ENCODE peak calls at places on chromosomes 16 and 17, in four cellular contexts. One of them, this sample, is unnamed.

GRCh38 chr17:76586741-76587487 is 1.3 kb upstream of the ST6GALNAC2 start:
- DNase-seq in A549: no peak
- DNase-seq in HepG2: no peak
- DNase-seq in GM12878: no peak
- DNase-seq in this sample: peak

GRCh38 chr16:12231666-12232065 is 255.1 kb downstream of the SNX29 start:
- DNase-seq in HepG2: no peak
- DNase-seq in GM12878: no peak
- DNase-seq in A549: peak
- DNase-seq in this sample: no peak

GRCh38 chr16:74025-74424 is 1.6 kb upstream of the RHBDF1 start:
- DNase-seq in A549: no peak
- DNase-seq in GM12878: no peak
- DNase-seq in HepG2: no peak
- DNase-seq in this sample: no peak

GRCh38 chr17:55484575-55484974 is 26.7 kb downstream of the SMIM36 start:
- DNase-seq in GM12878: no peak
- DNase-seq in HepG2: no peak
- DNase-seq in A549: no peak
- DNase-seq in this sample: no peak

GRCh38 chr17:47265983-47266541 is 12.4 kb downstream of the ITGB3 start:
- DNase-seq in A549: peak
- DNase-seq in GM12878: no peak
- DNase-seq in HepG2: peak
- DNase-seq in this sample: no peak

GRCh38 chr16:85733155-85733838 is 17.6 kb downstream of the C16orf74 start:
- DNase-seq in A549: peak
- DNase-seq in HepG2: no peak
- DNase-seq in GM12878: no peak
- DNase-seq in this sample: no peak

GRCh38 chr17:62627219-62627903 is at the start of gene MRC2:
- DNase-seq in HepG2: no peak
- DNase-seq in GM12878: no peak
- DNase-seq in A549: peak
- DNase-seq in this sample: peak

GRCh38 chr16:56824804-56825203 is 40.2 kb upstream of the SLC12A3 start:
- DNase-seq in GM12878: no peak
- DNase-seq in A549: no peak
- DNase-seq in HepG2: no peak
- DNase-seq in this sample: no peak

GRCh38 chr17:80455328-80455710 is 21.1 kb downstream of the NPTX1 start:
- DNase-seq in GM12878: no peak
- DNase-seq in A549: no peak
- DNase-seq in HepG2: peak
- DNase-seq in this sample: peak

GRCh38 chr16:4370570-4371480 is 823 bp upstream of the VASN start:
- DNase-seq in GM12878: no peak
- DNase-seq in HepG2: peak
- DNase-seq in A549: no peak
- DNase-seq in this sample: no peak

GRCh38 chr16:48740964-48741363 is 131.0 kb upstream of the N4BP1 start:
- DNase-seq in HepG2: no peak
- DNase-seq in A549: no peak
- DNase-seq in GM12878: no peak
- DNase-seq in this sample: no peak

GRCh38 chr16:13864689-13865088 is 55.3 kb upstream of the ERCC4 start:
- DNase-seq in A549: no peak
- DNase-seq in HepG2: no peak
- DNase-seq in GM12878: no peak
- DNase-seq in this sample: no peak

GRCh38 chr16:69680358-69680757 is 46.0 kb downstream of the NQO1 start:
- DNase-seq in GM12878: no peak
- DNase-seq in HepG2: peak
- DNase-seq in A549: no peak
- DNase-seq in this sample: no peak

GRCh38 chr16:69823831-69824563 is 61.9 kb downstream of the WWP2 start:
- DNase-seq in A549: no peak
- DNase-seq in GM12878: peak
- DNase-seq in HepG2: no peak
- DNase-seq in this sample: no peak

DNA sequence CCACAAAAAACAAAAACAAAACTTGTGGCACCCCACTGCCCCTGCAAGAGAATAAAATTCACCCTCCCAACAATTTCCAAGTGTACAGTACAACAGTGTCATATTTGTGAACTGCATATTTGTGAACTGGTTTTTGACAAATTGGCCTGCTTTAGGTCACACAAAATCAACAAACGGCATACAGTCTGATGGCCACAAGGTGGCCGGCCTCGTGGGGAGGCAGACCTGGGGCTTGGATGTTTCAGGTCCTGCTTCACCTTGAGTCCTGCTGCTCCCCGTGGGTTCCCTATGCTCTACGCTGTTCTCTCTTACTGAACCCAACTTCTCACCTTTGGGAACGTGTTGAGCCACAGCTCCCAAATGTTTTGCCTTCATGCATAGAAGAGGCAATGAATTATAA is 102.2 kb downstream of the CDK5R1 start:
- DNase-seq in HepG2: peak
- DNase-seq in A549: peak
- DNase-seq in GM12878: no peak
- DNase-seq in this sample: peak
- TF ChIP-seq CTCF in HepG2: peak
- TF ChIP-seq CTCF in A549: no peak
- TF ChIP-seq CTCF in GM12878: no peak
- TF ChIP-seq CTCF in this sample: peak

GRCh38 chr17:44121206-44121605 is 2.2 kb downstream of the HDAC5 start:
- DNase-seq in GM12878: no peak
- DNase-seq in HepG2: no peak
- DNase-seq in A549: no peak
- DNase-seq in this sample: peak
- TF ChIP-seq PBX3 in GM12878: no peak
- TF ChIP-seq PBX3 in HepG2: no peak
- TF ChIP-seq PBX3 in A549: no peak
- TF ChIP-seq PBX3 in this sample: no peak

DNA sequence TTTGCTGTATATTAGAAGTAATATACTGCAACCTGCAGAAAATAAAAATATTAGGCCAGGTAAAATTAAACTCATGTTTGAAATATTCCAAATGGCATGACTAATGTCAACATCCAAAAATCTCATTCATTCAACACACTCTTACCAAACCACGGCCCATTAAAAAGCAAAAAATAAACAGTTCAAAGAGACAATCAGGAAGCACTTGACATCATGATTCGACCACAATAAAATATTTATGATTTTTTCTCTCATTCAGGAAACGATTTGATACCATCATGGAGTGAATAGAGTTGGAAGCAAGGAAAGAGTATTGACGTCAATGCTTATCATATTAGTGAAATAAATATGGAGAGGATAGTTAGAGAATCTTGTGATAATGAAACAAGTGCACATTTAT is 354.1 kb downstream of the KCNJ2 start:
- DNase-seq in HepG2: no peak
- DNase-seq in GM12878: no peak
- DNase-seq in A549: no peak
- DNase-seq in this sample: no peak
- TF ChIP-seq CTCF in HepG2: no peak
- TF ChIP-seq CTCF in GM12878: no peak
- TF ChIP-seq CTCF in A549: no peak
- TF ChIP-seq CTCF in this sample: no peak

GRCh38 chr17:45226620-45227019 is 4.9 kb downstream of the FMNL1 start:
- DNase-seq in HepG2: no peak
- DNase-seq in A549: no peak
- DNase-seq in GM12878: no peak
- DNase-seq in this sample: no peak

GRCh38 chr17:45224671-45225050 is 3.0 kb downstream of the FMNL1 start:
- DNase-seq in GM12878: no peak
- DNase-seq in HepG2: no peak
- DNase-seq in A549: no peak
- DNase-seq in this sample: no peak

GRCh38 chr17:45225964-45226530 is 4.4 kb downstream of the FMNL1 start:
- DNase-seq in HepG2: no peak
- DNase-seq in A549: peak
- DNase-seq in GM12878: peak
- DNase-seq in this sample: no peak

GRCh38 chr17:45223541-45224528 is 2.1 kb downstream of the FMNL1 start:
- DNase-seq in GM12878: no peak
- DNase-seq in A549: no peak
- DNase-seq in HepG2: no peak
- DNase-seq in this sample: no peak

GRCh38 chr17:45225051-45225700 is 3.5 kb downstream of the FMNL1 start:
- DNase-seq in A549: peak
- DNase-seq in GM12878: no peak
- DNase-seq in HepG2: no peak
- DNase-seq in this sample: no peak
- TF ChIP-seq PBX3 in A549: no peak
- TF ChIP-seq PBX3 in GM12878: no peak
- TF ChIP-seq PBX3 in HepG2: no peak
- TF ChIP-seq PBX3 in this sample: no peak

GRCh38 chr17:60899115-60899514 is 221.5 kb downstream of the BCAS3 start:
- DNase-seq in HepG2: no peak
- DNase-seq in GM12878: no peak
- DNase-seq in A549: no peak
- DNase-seq in this sample: no peak

GRCh38 chr17:60902399-60902798 is 224.7 kb downstream of the BCAS3 start:
- DNase-seq in A549: no peak
- DNase-seq in GM12878: no peak
- DNase-seq in HepG2: no peak
- DNase-seq in this sample: no peak

GRCh38 chr17:60901806-60902205 is 224.2 kb downstream of the BCAS3 start:
- DNase-seq in A549: no peak
- DNase-seq in HepG2: no peak
- DNase-seq in GM12878: no peak
- DNase-seq in this sample: no peak

GRCh38 chr17:60900688-60901087 is 223.0 kb downstream of the BCAS3 start:
- DNase-seq in A549: no peak
- DNase-seq in HepG2: no peak
- DNase-seq in GM12878: no peak
- DNase-seq in this sample: no peak

GRCh38 chr17:60901222-60901621 is 223.6 kb downstream of the BCAS3 start:
- DNase-seq in HepG2: no peak
- DNase-seq in A549: no peak
- DNase-seq in GM12878: no peak
- DNase-seq in this sample: no peak
- TF ChIP-seq CTCF in HepG2: no peak
- TF ChIP-seq CTCF in A549: no peak
- TF ChIP-seq CTCF in GM12878: no peak
- TF ChIP-seq CTCF in this sample: peak

DNA sequence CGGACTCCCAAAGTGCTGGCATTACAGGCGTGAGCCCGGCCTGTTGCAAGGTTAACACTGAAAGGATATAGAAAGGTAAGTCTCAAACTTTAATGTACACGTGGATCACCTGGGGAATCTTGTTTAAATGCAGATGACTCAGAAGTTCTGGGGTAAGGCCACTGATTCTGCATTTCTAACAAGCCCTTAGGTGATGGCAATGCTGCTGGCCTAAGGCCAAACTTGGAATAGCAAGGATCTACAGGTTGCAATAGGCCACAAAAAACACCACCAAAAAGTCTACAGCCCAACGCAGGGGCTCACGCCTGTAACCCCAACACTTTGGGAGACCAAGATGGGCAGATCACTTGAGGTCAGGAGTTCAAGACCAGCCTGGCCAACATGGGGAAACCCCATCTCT is 4.2 kb downstream of the CMTM4 start:
- DNase-seq in HepG2: no peak
- DNase-seq in GM12878: no peak
- DNase-seq in A549: no peak
- DNase-seq in this sample: no peak
- TF ChIP-seq PBX3 in HepG2: no peak
- TF ChIP-seq PBX3 in GM12878: no peak
- TF ChIP-seq PBX3 in A549: no peak
- TF ChIP-seq PBX3 in this sample: no peak

DNA sequence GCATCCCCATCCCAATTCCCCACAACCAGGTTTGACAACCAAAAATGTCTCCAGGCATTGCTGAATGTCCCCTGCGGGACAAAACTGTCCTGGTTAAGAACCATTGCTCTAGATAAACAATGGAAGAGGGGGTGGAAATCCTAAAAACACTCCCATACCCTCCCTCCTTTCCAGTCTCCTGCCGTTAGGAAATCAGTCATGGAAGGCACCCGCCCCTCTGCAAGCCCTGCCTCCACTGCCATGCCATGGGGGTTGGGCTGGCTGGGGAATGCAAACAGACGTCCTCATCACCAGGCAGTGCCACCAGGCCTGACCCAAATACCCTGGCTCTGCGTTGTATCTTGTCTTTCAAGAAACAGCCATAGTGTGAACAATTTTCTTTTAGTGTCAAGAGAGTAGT is 57.5 kb downstream of the CYTH1 start:
- DNase-seq in HepG2: no peak
- DNase-seq in GM12878: no peak
- DNase-seq in A549: no peak
- DNase-seq in this sample: peak
- TF ChIP-seq CTCF in HepG2: no peak
- TF ChIP-seq CTCF in GM12878: no peak
- TF ChIP-seq CTCF in A549: no peak
- TF ChIP-seq CTCF in this sample: no peak